ENCODE peak calls at places on chromosomes 3 and 15, in four cellular contexts. One of them, this sample, is unnamed.

GRCh38 chr3:103513003-103513402 is 1078.2 kb downstream of the ZPLD1 start:
- DNase-seq in HFFc6: no peak
- DNase-seq in COR-L47: no peak
- DNase-seq in anterior cingulate cortex: no peak
- DNase-seq in this sample: no peak

GRCh38 chr15:100330629-100331215 is 11.1 kb downstream of the ADAMTS17 start:
- DNase-seq in anterior cingulate cortex: no peak
- DNase-seq in COR-L47: no peak
- DNase-seq in HFFc6: no peak
- DNase-seq in this sample: no peak

GRCh38 chr15:63463793-63464192 is 40.6 kb upstream of the USP3 start:
- DNase-seq in HFFc6: no peak
- DNase-seq in anterior cingulate cortex: no peak
- DNase-seq in COR-L47: no peak
- DNase-seq in this sample: no peak

GRCh38 chr3:170689218-170689874 is 103.5 kb upstream of the SLC7A14 start:
- DNase-seq in HFFc6: peak
- DNase-seq in COR-L47: no peak
- DNase-seq in anterior cingulate cortex: no peak
- DNase-seq in this sample: peak

GRCh38 chr3:37494206-37494605 is 319.8 kb upstream of the LRRFIP2 start:
- DNase-seq in HFFc6: no peak
- DNase-seq in COR-L47: no peak
- DNase-seq in anterior cingulate cortex: no peak
- DNase-seq in this sample: no peak

GRCh38 chr3:128760881-128761280 is 34.9 kb downstream of the RAB7A start:
- DNase-seq in COR-L47: no peak
- DNase-seq in anterior cingulate cortex: no peak
- DNase-seq in HFFc6: no peak
- DNase-seq in this sample: no peak

GRCh38 chr3:59321881-59322540 is 272.2 kb upstream of the CFAP20DC start:
- DNase-seq in COR-L47: no peak
- DNase-seq in HFFc6: no peak
- DNase-seq in anterior cingulate cortex: no peak
- DNase-seq in this sample: peak

GRCh38 chr15:39578851-39579486 is 1.9 kb upstream of the THBS1 start:
- DNase-seq in HFFc6: peak
- DNase-seq in COR-L47: no peak
- DNase-seq in anterior cingulate cortex: no peak
- DNase-seq in this sample: no peak

GRCh38 chr3:16456784-16457415 is 56.6 kb downstream of the RFTN1 start:
- DNase-seq in HFFc6: peak
- DNase-seq in anterior cingulate cortex: no peak
- DNase-seq in COR-L47: no peak
- DNase-seq in this sample: peak

GRCh38 chr3:172355836-172356235 is 92.4 kb downstream of the GHSR start:
- DNase-seq in anterior cingulate cortex: no peak
- DNase-seq in HFFc6: peak
- DNase-seq in COR-L47: peak
- DNase-seq in this sample: peak

GRCh38 chr3:120673116-120673515 is 8.9 kb downstream of the HGD start:
- DNase-seq in COR-L47: no peak
- DNase-seq in anterior cingulate cortex: no peak
- DNase-seq in HFFc6: no peak
- DNase-seq in this sample: no peak

This sample was measured in RCC 7860.